ENCODE peak calls at places on chromosomes 5 and 9, in six cellular contexts. L, F, B, K, Q and A are unnamed samples.

GRCh38 chr5:106522296-106522695 is 1148.4 kb downstream of the EFNA5 start:
- DNase-seq in L (no peak), F (no peak), B (no peak), K (no peak), Q (no peak), A (no peak)

GRCh38 chr9:110156902-110157301 is 51.1 kb downstream of the C9orf152 start:
- DNase-seq in L (no peak), F (no peak), B (peak), K (peak), Q (no peak), A (no peak)

GRCh38 chr5:150270546-150271295 is 18.9 kb downstream of the CAMK2A start:
- DNase-seq in L (peak), F (peak), B (no peak), K (no peak), Q (no peak), A (no peak)

GRCh38 chr9:113844466-113844865 is 31.6 kb upstream of the ZNF618 start:
- DNase-seq in L (no peak), F (no peak), B (no peak), K (no peak), Q (no peak), A (no peak)

GRCh38 chr5:106307265-106307664 is 1363.5 kb downstream of the EFNA5 start:
- DNase-seq in L (no peak), F (no peak), B (no peak), K (no peak), Q (no peak), A (no peak)

GRCh38 chr5:122063836-122064235 is 14.2 kb downstream of the LOX start:
- DNase-seq in L (no peak), F (no peak), B (no peak), K (no peak), Q (no peak), A (no peak)

GRCh38 chr9:130445268-130445983 is 665 bp downstream of the ASS1 start:
- DNase-seq in L (peak), F (peak), B (no peak), K (peak), Q (no peak), A (no peak)

GRCh38 chr5:144774247-144774646 is 603.6 kb downstream of the KCTD16 start:
- DNase-seq in L (no peak), F (no peak), B (no peak), K (no peak), Q (no peak), A (no peak)

GRCh38 chr5:150508828-150509227 is 897 bp downstream of the NDST1 start:
- DNase-seq in L (no peak), F (no peak), B (no peak), K (no peak), Q (no peak), A (no peak)

GRCh38 chr5:149203896-149204544 is 62.7 kb downstream of the ABLIM3 start:
- DNase-seq in L (no peak), F (peak), B (no peak), K (no peak), Q (no peak), A (no peak)

GRCh38 chr9:120829650-120830049 is 13.1 kb downstream of the PSMD5 start:
- DNase-seq in L (no peak), F (no peak), B (no peak), K (no peak), Q (no peak), A (no peak)

GRCh38 chr5:172542651-172543131 is 88.4 kb upstream of the SH3PXD2B start:
- DNase-seq in L (no peak), F (no peak), B (no peak), K (no peak), Q (no peak), A (no peak)

GRCh38 chr9:121944741-121945191 is 148.3 kb downstream of the TTLL11 start:
- DNase-seq in L (no peak), F (peak), B (peak), K (no peak), Q (no peak), A (no peak)

GRCh38 chr9:93699650-93700049 is 123.3 kb downstream of the PHF2 start:
- DNase-seq in L (no peak), F (no peak), B (no peak), K (no peak), Q (no peak), A (peak)

GRCh38 chr9:33878691-33879366 is 61.9 kb downstream of the UBE2R2 start:
- DNase-seq in L (no peak), F (no peak), B (no peak), K (no peak), Q (no peak), A (no peak)

GRCh38 chr5:126624534-126624933 is 23.8 kb downstream of the PHAX start:
- DNase-seq in L (peak), F (peak), B (peak), K (no peak), Q (no peak), A (no peak)

GRCh38 chr9:134057751-134058701 is 9.8 kb downstream of the BRD3 start:
- DNase-seq in L (peak), F (no peak), B (no peak), K (peak), Q (no peak), A (no peak)

GRCh38 chr5:31156761-31157160 is 36.7 kb upstream of the CDH6 start:
- DNase-seq in L (no peak), F (no peak), B (no peak), K (no peak), Q (no peak), A (no peak)

GRCh38 chr5:134088291-134088690 is 26.2 kb upstream of the TCF7 start:
- DNase-seq in L (no peak), F (no peak), B (no peak), K (no peak), Q (no peak), A (no peak)

GRCh38 chr5:12566441-12566840 is 662.2 kb upstream of the CTNND2 start:
- DNase-seq in L (no peak), F (no peak), B (no peak), K (no peak), Q (no peak), A (no peak)

GRCh38 chr9:19551124-19551929 is 142.5 kb downstream of the ACER2 start:
- DNase-seq in L (peak), F (no peak), B (no peak), K (no peak), Q (peak), A (peak)

GRCh38 chr5:72600401-72600981 is 93.3 kb upstream of the ZNF366 start:
- DNase-seq in L (no peak), F (peak), B (peak), K (peak), Q (no peak), A (no peak)

GRCh38 chr5:43313854-43314457 is 744 bp upstream of the HMGCS1 start:
- DNase-seq in L (no peak), F (no peak), B (no peak), K (no peak), Q (no peak), A (no peak)

GRCh38 chr9:117170567-117170966 is 244.3 kb downstream of the ASTN2 start:
- DNase-seq in L (no peak), F (no peak), B (no peak), K (no peak), Q (no peak), A (no peak)

GRCh38 chr9:4277531-4277991 is 22.3 kb downstream of the GLIS3 start:
- DNase-seq in L (no peak), F (no peak), B (no peak), K (no peak), Q (no peak), A (no peak)

GRCh38 chr9:96453625-96454024 is 3.7 kb downstream of the HABP4 start:
- DNase-seq in L (peak), F (peak), B (no peak), K (no peak), Q (no peak), A (no peak)

GRCh38 chr5:102241809-102242421 is 54.2 kb downstream of the SLCO4C1 start:
- DNase-seq in L (no peak), F (no peak), B (no peak), K (peak), Q (no peak), A (no peak)

GRCh38 chr5:177434437-177434836 is 8.0 kb downstream of the GRK6 start:
- DNase-seq in L (no peak), F (no peak), B (no peak), K (no peak), Q (no peak), A (no peak)

GRCh38 chr9:28539432-28539831 is 966.2 kb upstream of the C9orf72 start:
- DNase-seq in L (no peak), F (peak), B (no peak), K (no peak), Q (no peak), A (no peak)

GRCh38 chr9:7592321-7593319 is 207.0 kb downstream of the DMAC1 start:
- DNase-seq in L (no peak), F (no peak), B (no peak), K (no peak), Q (no peak), A (no peak)
- TF ChIP-seq CTCF in L (no peak), F (no peak), B (no peak), K (peak), Q (peak), A (no peak)

GRCh38 chr9:127030814-127031740 is 91.4 kb downstream of the ANGPTL2 start:
- DNase-seq in L (no peak), F (no peak), B (no peak), K (peak), Q (no peak), A (no peak)

GRCh38 chr9:127033059-127033458 is 89.4 kb downstream of the ANGPTL2 start:
- DNase-seq in L (no peak), F (no peak), B (no peak), K (no peak), Q (no peak), A (no peak)

GRCh38 chr9:127033784-127034183 is 88.7 kb downstream of the ANGPTL2 start:
- DNase-seq in L (no peak), F (no peak), B (no peak), K (no peak), Q (no peak), A (no peak)

GRCh38 chr9:127034691-127035090 is 87.7 kb downstream of the ANGPTL2 start:
- DNase-seq in L (no peak), F (no peak), B (no peak), K (no peak), Q (no peak), A (no peak)

GRCh38 chr9:127032256-127032655 is 90.2 kb downstream of the ANGPTL2 start:
- DNase-seq in L (no peak), F (no peak), B (peak), K (no peak), Q (no peak), A (no peak)
- TF ChIP-seq CTCF in L (no peak), F (no peak), B (no peak), K (no peak), Q (no peak), A (no peak)

GRCh38 chr5:135930949-135931295 is 23.9 kb downstream of the LECT2 start:
- DNase-seq in L (no peak), F (no peak), B (no peak), K (no peak), Q (peak), A (no peak)

GRCh38 chr5:135934939-135935338 is 19.8 kb downstream of the LECT2 start:
- DNase-seq in L (no peak), F (no peak), B (peak), K (no peak), Q (no peak), A (no peak)

DNA sequence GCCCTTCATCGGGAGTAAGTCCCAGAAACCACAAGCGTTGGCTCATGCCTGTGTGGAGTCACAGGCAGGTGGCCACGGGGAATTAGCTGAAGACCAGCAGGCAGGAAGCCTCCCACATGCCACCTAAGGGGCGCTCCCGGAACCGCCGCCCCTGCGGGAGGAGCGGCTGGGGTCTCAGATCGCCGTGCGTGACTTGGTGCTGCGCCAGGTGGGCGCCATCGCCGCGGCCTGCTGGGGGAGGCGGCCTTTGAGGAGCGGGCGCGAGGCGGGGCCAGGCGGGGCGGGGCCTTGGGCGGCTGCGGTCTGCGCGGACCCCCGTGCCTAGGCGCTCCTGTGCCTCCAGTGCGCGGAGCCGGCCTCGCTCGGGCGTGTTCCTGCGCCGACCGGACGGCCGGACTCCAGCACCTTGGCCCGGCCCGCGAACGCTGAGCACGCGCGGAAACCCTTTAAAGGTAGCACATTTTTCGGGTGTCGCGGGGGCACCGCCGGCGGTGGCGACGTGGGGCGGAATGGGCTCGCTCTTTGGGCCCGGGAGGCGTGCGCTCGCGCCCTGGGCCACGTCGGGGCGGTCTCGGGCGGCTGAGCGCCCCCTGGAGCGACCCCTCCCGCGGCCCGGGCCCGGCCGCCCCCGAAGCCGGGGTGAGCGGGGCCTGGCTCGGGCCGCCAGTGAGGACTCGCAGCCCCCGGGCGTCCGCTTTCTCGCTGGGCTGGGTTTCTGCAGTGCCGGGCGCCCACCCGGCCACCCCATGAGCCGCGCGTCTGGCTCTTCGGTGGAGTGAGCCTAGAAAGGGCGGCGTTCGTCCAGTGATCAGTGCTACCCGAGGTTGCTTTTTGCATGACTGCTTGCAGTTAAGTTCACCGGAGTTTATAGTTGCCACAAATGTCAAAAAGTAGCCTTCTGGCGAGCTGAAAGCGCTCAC is 24.5 kb downstream of the LECT2 start:
- DNase-seq in L (peak), F (no peak), B (no peak), K (no peak), Q (peak), A (peak)
- TF ChIP-seq CTCF in L (peak), F (no peak), B (no peak), K (no peak), Q (no peak), A (no peak)

GRCh38 chr5:137022043-137022442 is 477.1 kb downstream of the SPOCK1 start:
- DNase-seq in L (no peak), F (no peak), B (no peak), K (no peak), Q (no peak), A (no peak)

GRCh38 chr5:137014731-137015130 is 484.4 kb downstream of the SPOCK1 start:
- DNase-seq in L (no peak), F (no peak), B (no peak), K (no peak), Q (no peak), A (no peak)

GRCh38 chr5:137019229-137019628 is 479.9 kb downstream of the SPOCK1 start:
- DNase-seq in L (no peak), F (no peak), B (no peak), K (no peak), Q (no peak), A (no peak)

GRCh38 chr5:137015540-137016116 is 483.5 kb downstream of the SPOCK1 start:
- DNase-seq in L (no peak), F (no peak), B (no peak), K (no peak), Q (no peak), A (no peak)

DNA sequence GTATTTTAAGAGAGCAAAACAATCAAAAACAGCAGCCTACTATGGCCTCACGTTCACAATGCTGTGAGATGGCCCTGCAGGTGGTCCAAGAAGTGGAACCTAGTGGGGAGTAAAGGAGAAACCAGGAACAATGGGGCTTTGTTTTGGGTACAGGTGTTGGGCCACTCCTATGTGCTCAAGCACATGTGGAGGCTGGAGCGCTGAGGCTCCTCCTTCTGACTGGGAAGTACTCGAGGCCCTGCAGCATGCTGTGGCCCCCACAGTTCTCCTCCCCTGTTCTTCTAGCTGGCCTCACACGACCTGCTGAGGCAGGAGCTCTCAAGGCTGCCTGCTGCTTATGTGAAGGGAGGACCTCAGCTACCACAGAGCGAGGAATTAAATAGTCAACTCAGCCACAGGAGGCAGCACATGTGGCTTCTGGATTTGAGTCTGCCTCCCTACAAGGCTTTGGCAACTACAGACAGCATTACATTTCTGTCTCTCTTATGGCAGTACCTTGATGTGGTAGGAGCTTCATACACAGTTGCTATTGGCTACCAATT is 482.3 kb downstream of the SPOCK1 start:
- DNase-seq in L (no peak), F (no peak), B (no peak), K (no peak), Q (no peak), A (no peak)
- TF ChIP-seq CTCF in L (no peak), F (no peak), B (no peak), K (no peak), Q (no peak), A (no peak)

GRCh38 chr5:129696636-129697035 is 51.3 kb upstream of the MINAR2 start:
- DNase-seq in L (no peak), F (no peak), B (no peak), K (no peak), Q (no peak), A (no peak)

GRCh38 chr5:129698661-129699060 is 49.2 kb upstream of the MINAR2 start:
- DNase-seq in L (no peak), F (no peak), B (no peak), K (no peak), Q (no peak), A (no peak)
- TF ChIP-seq CTCF in L (no peak), F (no peak), B (peak), K (no peak), Q (no peak), A (no peak)

DNA sequence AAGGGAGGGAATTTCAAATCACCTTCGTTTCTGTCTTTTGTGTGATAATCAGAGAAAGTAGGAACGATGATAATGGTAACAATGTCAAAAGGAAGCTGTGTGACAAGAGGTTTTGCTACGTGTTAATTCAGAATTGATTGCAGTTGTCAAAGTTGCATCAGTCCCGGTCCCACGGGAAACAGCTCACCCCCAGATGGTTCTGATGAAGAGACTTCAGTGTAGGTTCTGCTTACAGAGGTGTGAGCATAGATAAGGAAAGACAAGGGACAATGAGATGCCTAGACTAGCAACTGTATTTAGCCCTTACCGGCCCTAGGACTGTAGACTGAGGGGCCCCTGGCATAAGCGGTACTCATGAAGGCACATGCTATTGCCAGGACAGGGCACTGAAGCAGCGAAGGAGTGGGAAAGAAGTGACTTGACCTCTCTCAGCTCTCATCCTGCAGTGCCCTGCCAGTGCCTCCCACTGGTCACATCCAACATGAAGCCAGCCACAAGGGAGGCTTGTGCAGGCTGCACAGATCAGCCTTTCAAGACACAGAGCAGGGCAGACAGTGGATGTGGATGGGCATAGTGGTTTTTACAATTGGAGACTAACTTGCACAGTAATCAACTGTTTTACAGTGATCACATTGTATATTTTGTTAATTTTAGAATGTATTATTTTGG is 21.1 kb downstream of the PDE8B start:
- DNase-seq in L (no peak), F (no peak), B (no peak), K (no peak), Q (no peak), A (no peak)
- TF ChIP-seq CTCF in L (no peak), F (no peak), B (no peak), K (no peak), Q (no peak), A (no peak)

GRCh38 chr9:112443636-112444035 is 43.0 kb upstream of the KIAA1958 start:
- DNase-seq in L (no peak), F (no peak), B (no peak), K (no peak), Q (no peak), A (no peak)
- TF ChIP-seq CTCF in L (no peak), F (no peak), B (no peak), K (no peak), Q (no peak), A (no peak)